ENCODE peak calls at places on chromosome 19, in six cellular contexts. Y is caudate nucleus; Q is fibroblast of lung; X is brain microvascular endothelial cell; P is ovary; W is activated CD8-positive, alpha-beta memory T cell treated with anti-CD3 and anti-CD28 coated beads, Interleukin-2, amount 10 ng/mL, durations not matched to agents 7 days and 5 days. V is an unnamed sample.

GRCh38 chr19:11377756-11378155 is 3.3 kb downstream of the SWSAP1 start:
- DNase-seq in Y (no peak), Q (no peak), X (no peak), P (no peak), W (no peak), V (no peak)

GRCh38 chr19:35988824-35989223 is 6.2 kb upstream of the SDHAF1 start:
- DNase-seq in Y (no peak), Q (no peak), X (no peak), P (no peak), W (no peak), V (no peak)

GRCh38 chr19:40613669-40614594 is 12.8 kb downstream of the LTBP4 start:
- DNase-seq in Y (no peak), Q (peak; percentile 75), X (peak; percentile 85), P (peak; percentile 88), W (peak; percentile 93), V (peak; percentile 90)

GRCh38 chr19:39166571-39167391 is 30.0 kb upstream of the NCCRP1 start:
- DNase-seq in Y (no peak), Q (peak; percentile 21), X (no peak), P (peak; percentile 76), W (no peak), V (no peak)

GRCh38 chr19:42292963-42293362 is 9.0 kb upstream of the PRR19 start:
- DNase-seq in Y (no peak), Q (no peak), X (no peak), P (no peak), W (no peak), V (no peak)

GRCh38 chr19:37007587-37008220 is 70.5 kb upstream of the ZNF420 start:
- DNase-seq in Y (no peak), Q (peak; percentile 71), X (peak; percentile 40), P (peak; percentile 59), W (peak; percentile 76), V (peak; percentile 62)

GRCh38 chr19:8489591-8490394 is 12.6 kb downstream of the PRAM1 start:
- DNase-seq in Y (no peak), Q (no peak), X (no peak), P (no peak), W (no peak), V (no peak)

GRCh38 chr19:15293751-15294505 is 38.4 kb downstream of the BRD4 start:
- DNase-seq in Y (no peak), Q (peak; percentile 76), X (no peak), P (no peak), W (no peak), V (no peak)

GRCh38 chr19:18776288-18776594 is 14.9 kb downstream of the COMP start:
- DNase-seq in Y (no peak), Q (peak; percentile 54), X (peak; percentile 53), P (no peak), W (no peak), V (no peak)

GRCh38 chr19:35000647-35001501 is 751 bp downstream of the GRAMD1A start:
- DNase-seq in Y (no peak), Q (peak; percentile 45), X (peak; percentile 31), P (peak; percentile 70), W (peak; percentile 86), V (peak; percentile 47)

GRCh38 chr19:55189424-55189823 is 9.3 kb upstream of the SYT5 start:
- DNase-seq in Y (peak; percentile 33), Q (peak; percentile 96), X (peak; percentile 96), P (no peak), W (no peak), V (peak; percentile 91)

GRCh38 chr19:1767464-1767933 is 14.2 kb downstream of the ONECUT3 start:
- DNase-seq in Y (no peak), Q (no peak), X (no peak), P (peak; percentile 69), W (peak; percentile 63), V (no peak)

GRCh38 chr19:45643024-45643926 is 4.1 kb upstream of the EML2 start:
- DNase-seq in Y (peak; percentile 77), Q (peak; percentile 79), X (peak; percentile 76), P (peak; percentile 89), W (peak; percentile 93), V (peak; percentile 82)

GRCh38 chr19:18119243-18120105 is 21.9 kb downstream of the MAST3 start:
- DNase-seq in Y (peak; percentile 50), Q (no peak), X (no peak), P (no peak), W (peak; percentile 84), V (no peak)

GRCh38 chr19:11106477-11106876 is 17.2 kb downstream of the LDLR start:
- DNase-seq in Y (no peak), Q (peak; percentile 43), X (no peak), P (no peak), W (no peak), V (no peak)

GRCh38 chr19:35207391-35207871 is 21.1 kb downstream of the FAM187B start:
- DNase-seq in Y (no peak), Q (no peak), X (no peak), P (no peak), W (peak; percentile 40), V (no peak)

GRCh38 chr19:11738746-11739620 is at the start of gene ZNF823:
- DNase-seq in Y (peak; percentile 99), Q (peak; percentile 97), X (peak; percentile 98), P (peak; percentile 99), W (peak; percentile 99), V (peak; percentile 97)

GRCh38 chr19:13734751-13735150 is 29.6 kb upstream of the MRI1 start:
- DNase-seq in Y (no peak), Q (no peak), X (no peak), P (no peak), W (no peak), V (no peak)

GRCh38 chr19:4730740-4731171 is 7.1 kb upstream of the DPP9 start:
- DNase-seq in Y (no peak), Q (no peak), X (no peak), P (no peak), W (peak; percentile 76), V (no peak)